ENCODE peak calls at places on chromosomes 11 and 22, in seven cellular contexts. X is upper lobe of left lung, N is prostate gland, I is right lobe of liver, H is heart left ventricle, P is HCT116, W is adrenal gland. O is an unnamed sample. For H3K27me3, the result is how much of the 10 kb centered on the place peaks cover.

GRCh38 chr11:78838417-78838816 is 263.8 kb upstream of the NARS2 start:
- DNase-seq in W (no peak), X (no peak), H (no peak), P (peak), I (no peak), N (peak), O (no peak)

GRCh38 chr11:69113226-69113625 is 42.5 kb upstream of the SMIM38 start:
- DNase-seq in W (no peak), X (no peak), P (no peak), N (no peak), H (no peak), I (no peak), O (no peak)

GRCh38 chr22:44159811-44160210 is 20.9 kb upstream of the PARVG start:
- DNase-seq in I (no peak), X (no peak), H (no peak), N (no peak), W (no peak), P (no peak), O (peak)

GRCh38 chr11:14378171-14378570 is 19.2 kb upstream of the RRAS2 start:
- DNase-seq in I (no peak), N (no peak), P (no peak), X (no peak), H (no peak), W (no peak), O (peak)

GRCh38 chr11:36343436-36343835 is 47.3 kb downstream of the PRR5L start:
- DNase-seq in X (no peak), I (no peak), P (no peak), N (no peak), W (no peak), H (no peak), O (no peak)

GRCh38 chr11:128766687-128767086 is 72.8 kb downstream of the FLI1 start:
- DNase-seq in X (no peak), I (no peak), H (no peak), P (no peak), N (no peak), W (no peak), O (no peak)

GRCh38 chr22:44566911-44567310 is 68.9 kb upstream of the RTL6 start:
- DNase-seq in N (no peak), H (no peak), P (no peak), W (no peak), X (peak), I (peak), O (peak)

GRCh38 chr22:35452351-35452781 is 52.4 kb downstream of the MCM5 start:
- DNase-seq in N (peak), W (no peak), P (no peak), I (no peak), H (no peak), X (peak), O (peak)

GRCh38 chr11:124751741-124752470 is at the start of gene VSIG2:
- DNase-seq in W (no peak), X (peak), N (no peak), P (no peak), I (no peak), H (no peak), O (no peak)

GRCh38 chr22:48709453-48709852 is 1118.2 kb downstream of the BRD1 start:
- DNase-seq in I (no peak), N (no peak), P (no peak), W (no peak), X (peak), H (no peak), O (no peak)

GRCh38 chr11:120231963-120232362 is 8.0 kb upstream of the POU2F3 start:
- DNase-seq in X (no peak), I (no peak), N (no peak), P (no peak), H (no peak), W (no peak), O (no peak)

GRCh38 chr11:111829185-111829968 is 42.0 kb downstream of the ALG9 start:
- DNase-seq in W (no peak), P (no peak), X (no peak), N (no peak), H (no peak), I (no peak), O (no peak)

GRCh38 chr11:44804449-44805151 is 77.8 kb downstream of the TSPAN18 start:
- DNase-seq in H (no peak), W (no peak), P (no peak), X (no peak), I (no peak), N (no peak), O (no peak)

GRCh38 chr11:128738942-128739341 is 45.1 kb downstream of the FLI1 start:
- DNase-seq in I (no peak), W (no peak), N (no peak), P (no peak), H (no peak), X (no peak), O (no peak)

GRCh38 chr22:43273902-43274484 is 69.2 kb downstream of the SCUBE1 start:
- DNase-seq in H (peak), P (peak), W (peak), I (peak), N (peak), X (no peak), O (peak)

GRCh38 chr11:63504933-63505586 is 824 bp upstream of the LGALS12 start:
- DNase-seq in I (peak), H (peak), P (no peak), N (no peak), W (peak), X (no peak), O (no peak)

GRCh38 chr11:35791088-35791958 is 128.7 kb downstream of the TRIM44 start:
- DNase-seq in N (no peak), H (no peak), I (no peak), P (no peak), W (no peak), X (no peak), O (no peak)

GRCh38 chr11:20002312-20003216 is 157.7 kb downstream of the DBX1 start:
- DNase-seq in H (no peak), X (no peak), N (no peak), I (peak), P (no peak), W (no peak), O (no peak)

GRCh38 chr11:124482362-124483147 is 37.1 kb upstream of the OR8B8 start:
- DNase-seq in I (no peak), N (no peak), H (no peak), P (no peak), W (no peak), X (no peak), O (no peak)

GRCh38 chr11:640021-640706 is 3.1 kb downstream of the DRD4 start:
- DNase-seq in W (no peak), N (no peak), I (no peak), P (no peak), X (peak), H (no peak), O (no peak)
- TF ChIP-seq POLR2A in W (no peak), N (no peak), I (no peak), P (no peak), X (no peak), H (no peak), O (no peak)

GRCh38 chr11:75350743-75351540 is 519 bp downstream of the ARRB1 start:
- DNase-seq in W (peak), X (peak), I (peak), P (no peak), H (peak), N (peak), O (peak)

GRCh38 chr11:75351541-75352416 is at the start of gene ARRB1:
- DNase-seq in W (peak), N (no peak), H (peak), X (peak), I (peak), P (no peak), O (peak)

GRCh38 chr11:75347781-75348613 is 3.5 kb downstream of the ARRB1 start:
- DNase-seq in H (no peak), I (no peak), X (no peak), N (no peak), W (no peak), P (no peak), O (peak)

GRCh38 chr11:75350122-75350742 is 1.2 kb downstream of the ARRB1 start:
- DNase-seq in P (no peak), H (no peak), X (no peak), N (no peak), W (no peak), I (no peak), O (no peak)

DNA sequence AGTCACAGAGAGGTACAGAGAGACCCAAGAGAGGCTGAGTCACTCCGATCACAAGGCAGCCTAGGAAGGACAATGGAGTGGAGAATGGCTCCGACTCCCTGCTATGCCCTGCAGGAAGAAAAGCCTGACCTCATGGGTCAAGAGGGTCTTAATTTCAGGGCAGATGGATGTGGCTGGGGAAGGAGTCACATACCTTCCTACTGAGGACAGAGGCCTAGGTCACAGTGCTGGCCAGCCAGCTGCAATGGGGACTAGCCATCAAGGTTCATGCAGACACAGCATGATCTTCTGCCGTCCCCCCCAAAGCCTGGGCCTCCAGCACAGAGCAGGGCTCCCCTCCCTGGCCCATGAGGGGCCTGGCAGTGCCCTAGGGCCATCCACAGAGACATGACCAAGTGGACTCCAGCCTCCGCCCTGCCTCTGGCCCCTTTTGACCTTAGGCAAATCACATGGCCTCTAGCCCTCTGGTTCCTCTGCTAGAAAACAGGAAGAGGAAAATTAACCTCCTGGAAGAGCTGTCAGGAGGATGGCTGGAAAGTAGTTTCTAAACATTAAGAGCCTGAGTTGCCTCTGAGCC is 1.8 kb downstream of the ARRB1 start:
- DNase-seq in N (no peak), X (no peak), W (no peak), P (no peak), I (no peak), H (no peak), O (peak)
- H3K4me3 ChIP-seq in N (peak), X (peak), W (no peak), P (no peak), I (peak), H (no peak), O (peak)

DNA sequence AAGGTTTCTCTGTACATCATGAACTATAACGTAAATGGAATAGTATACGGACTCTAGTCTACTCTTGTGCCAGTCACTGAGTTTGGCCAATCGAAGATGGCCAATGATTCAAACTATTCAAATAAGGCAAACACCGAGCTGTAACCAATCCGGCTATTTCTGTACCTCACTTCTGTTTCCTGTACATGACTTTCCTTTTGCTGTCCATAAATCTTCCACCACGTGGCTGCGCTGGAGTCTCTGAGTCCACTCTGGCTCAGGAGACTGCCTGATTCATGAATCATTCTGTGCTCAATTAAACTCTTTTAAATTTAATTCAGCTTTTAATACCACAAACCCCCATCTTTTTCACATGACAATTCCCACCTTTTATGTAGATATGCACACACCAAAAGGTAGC is 1.5 kb upstream of the JAML start:
- DNase-seq in W (peak), X (no peak), N (no peak), I (no peak), P (no peak), H (no peak), O (no peak)
- H3K27me3 ChIP-seq in W (under half), X (under half), N (under half), I (under half), P (under half), H (under half), O (under half)

GRCh38 chr11:65896009-65896999 is 3.9 kb downstream of the FOSL1 start:
- DNase-seq in X (no peak), P (no peak), W (no peak), N (no peak), I (no peak), H (no peak), O (no peak)
- TF ChIP-seq POLR2A in X (no peak), P (no peak), W (no peak), N (no peak), I (no peak), H (no peak), O (no peak)

GRCh38 chr11:117671370-117671769 is 125.6 kb downstream of the DSCAML1 start:
- DNase-seq in P (no peak), W (no peak), I (no peak), N (no peak), X (no peak), H (no peak), O (no peak)
- H3K4me3 ChIP-seq in P (no peak), W (no peak), I (no peak), N (no peak), X (no peak), H (no peak), O (no peak)

GRCh38 chr11:134995746-134996145 is 583.7 kb upstream of the B3GAT1 start:
- DNase-seq in W (no peak), H (no peak), X (no peak), P (no peak), I (no peak), N (no peak), O (no peak)
- H3K27me3 ChIP-seq in W (under half), H (under half), X (under half), P (under half), I (under half), N (under half), O (under half)

GRCh38 chr22:22928666-22929380 is 41.2 kb downstream of the IGLL5 start:
- DNase-seq in I (no peak), W (no peak), H (peak), P (no peak), X (no peak), N (no peak), O (no peak)
- TF ChIP-seq POLR2A in I (no peak), W (no peak), H (no peak), P (no peak), X (no peak), N (no peak), O (no peak)

GRCh38 chr22:23834830-23835772 is 3.7 kb downstream of the DERL3 start:
- DNase-seq in X (no peak), H (peak), N (no peak), I (peak), W (peak), P (no peak), O (peak)
- H3K4me3 ChIP-seq in X (no peak), H (no peak), N (no peak), I (no peak), W (no peak), P (no peak), O (no peak)

DNA sequence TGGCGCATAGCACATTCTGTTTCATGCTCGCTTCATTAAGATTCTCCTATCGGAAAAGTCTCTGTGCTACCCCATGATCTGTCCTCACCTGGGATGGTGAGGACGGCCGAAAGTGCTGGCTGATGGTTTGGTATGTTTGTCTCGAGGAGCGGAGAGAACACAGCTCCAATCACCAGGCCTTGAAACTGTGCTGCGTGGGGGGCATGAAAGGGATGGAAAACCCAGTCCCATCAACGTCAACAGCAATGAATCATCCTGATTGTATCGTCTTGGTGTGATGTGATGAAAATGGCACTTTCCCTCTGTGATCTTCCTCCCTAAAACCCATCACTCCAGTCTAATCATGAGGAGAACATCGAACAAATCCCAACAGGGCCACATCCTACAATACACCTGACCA is 8.4 kb downstream of the FXYD6 start:
- DNase-seq in W (no peak), P (no peak), H (no peak), X (no peak), I (no peak), N (no peak), O (no peak)
- H3K27me3 ChIP-seq in W (under half), P (under half), H (under half), X (under half), I (under half), N (under half), O (under half)

GRCh38 chr22:31289335-31289734 is 3.0 kb downstream of the PIK3IP1 start:
- DNase-seq in N (no peak), X (no peak), P (no peak), H (no peak), W (no peak), I (peak), O (no peak)

GRCh38 chr22:31288496-31289235 is 3.6 kb downstream of the PIK3IP1 start:
- DNase-seq in N (no peak), W (peak), H (no peak), X (no peak), I (peak), P (no peak), O (no peak)

GRCh38 chr22:31291403-31291715 is 929 bp downstream of the PIK3IP1 start:
- DNase-seq in X (no peak), H (no peak), I (no peak), P (no peak), W (no peak), N (no peak), O (no peak)

GRCh38 chr22:31291716-31292644 is at the start of gene PIK3IP1:
- DNase-seq in W (peak), N (peak), H (peak), X (peak), P (peak), I (peak), O (peak)

GRCh38 chr22:31290494-31291402 is 1.5 kb downstream of the PIK3IP1 start:
- DNase-seq in X (peak), N (peak), W (peak), H (peak), P (peak), I (peak), O (peak)
- TF ChIP-seq POLR2A in X (peak), N (peak), W (peak), H (peak), P (no peak), I (peak), O (peak)

O was measured in Peyer's patch.